ENCODE peak calls at places on chromosomes 7 and 10, in four cellular contexts. One of them, this sample, is unnamed.

GRCh38 chr10:126959431-126959830 is 54.2 kb downstream of the DOCK1 start:
- DNase-seq in AG10803: no peak
- DNase-seq in stimulated activated naive B cell treated with anti-CD40 and anti-IgM and Interleukin-4, amounts not matched to agents 10 μg/mL and 1 μg/mL and 100 μg/mL, for 72 hours: no peak
- DNase-seq in T-cell: no peak
- DNase-seq in this sample: no peak

GRCh38 chr7:140205600-140205999 is 28.8 kb upstream of the KDM7A start:
- DNase-seq in AG10803: no peak
- DNase-seq in stimulated activated naive B cell treated with anti-CD40 and anti-IgM and Interleukin-4, amounts not matched to agents 10 μg/mL and 1 μg/mL and 100 μg/mL, for 72 hours: no peak
- DNase-seq in T-cell: no peak
- DNase-seq in this sample: no peak

GRCh38 chr10:57593983-57594573 is 673.6 kb downstream of the IPMK start:
- DNase-seq in AG10803: no peak
- DNase-seq in stimulated activated naive B cell treated with anti-CD40 and anti-IgM and Interleukin-4, amounts not matched to agents 10 μg/mL and 1 μg/mL and 100 μg/mL, for 72 hours: no peak
- DNase-seq in T-cell: no peak
- DNase-seq in this sample: no peak

GRCh38 chr10:131141645-131142445 is 169.7 kb downstream of the TCERG1L start:
- DNase-seq in AG10803: no peak
- DNase-seq in stimulated activated naive B cell treated with anti-CD40 and anti-IgM and Interleukin-4, amounts not matched to agents 10 μg/mL and 1 μg/mL and 100 μg/mL, for 72 hours: no peak
- DNase-seq in T-cell: no peak
- DNase-seq in this sample: no peak

GRCh38 chr7:159121068-159121467 is 23.6 kb downstream of the VIPR2 start:
- DNase-seq in AG10803: no peak
- DNase-seq in stimulated activated naive B cell treated with anti-CD40 and anti-IgM and Interleukin-4, amounts not matched to agents 10 μg/mL and 1 μg/mL and 100 μg/mL, for 72 hours: no peak
- DNase-seq in T-cell: no peak
- DNase-seq in this sample: no peak

GRCh38 chr10:59606551-59606961 is 103.1 kb downstream of the SLC16A9 start:
- DNase-seq in AG10803: peak; percentile 48
- DNase-seq in stimulated activated naive B cell treated with anti-CD40 and anti-IgM and Interleukin-4, amounts not matched to agents 10 μg/mL and 1 μg/mL and 100 μg/mL, for 72 hours: no peak
- DNase-seq in T-cell: no peak
- DNase-seq in this sample: no peak

GRCh38 chr10:91944880-91945630 is 21.5 kb downstream of the BTAF1 start:
- DNase-seq in AG10803: peak; percentile 59
- DNase-seq in stimulated activated naive B cell treated with anti-CD40 and anti-IgM and Interleukin-4, amounts not matched to agents 10 μg/mL and 1 μg/mL and 100 μg/mL, for 72 hours: no peak
- DNase-seq in T-cell: no peak
- DNase-seq in this sample: no peak

GRCh38 chr7:49927581-49927980 is 154.1 kb downstream of the VWC2 start:
- DNase-seq in AG10803: no peak
- DNase-seq in stimulated activated naive B cell treated with anti-CD40 and anti-IgM and Interleukin-4, amounts not matched to agents 10 μg/mL and 1 μg/mL and 100 μg/mL, for 72 hours: no peak
- DNase-seq in T-cell: no peak
- DNase-seq in this sample: no peak

GRCh38 chr7:23220690-23221305 is 25.8 kb upstream of the GPNMB start:
- DNase-seq in AG10803: no peak
- DNase-seq in stimulated activated naive B cell treated with anti-CD40 and anti-IgM and Interleukin-4, amounts not matched to agents 10 μg/mL and 1 μg/mL and 100 μg/mL, for 72 hours: no peak
- DNase-seq in T-cell: no peak
- DNase-seq in this sample: no peak

GRCh38 chr7:23021581-23021980 is 7.7 kb upstream of the HYCC1 start:
- DNase-seq in AG10803: no peak
- DNase-seq in stimulated activated naive B cell treated with anti-CD40 and anti-IgM and Interleukin-4, amounts not matched to agents 10 μg/mL and 1 μg/mL and 100 μg/mL, for 72 hours: no peak
- DNase-seq in T-cell: no peak
- DNase-seq in this sample: no peak

GRCh38 chr10:70308121-70309060 is 24.6 kb upstream of the NPFFR1 start:
- DNase-seq in AG10803: no peak
- DNase-seq in stimulated activated naive B cell treated with anti-CD40 and anti-IgM and Interleukin-4, amounts not matched to agents 10 μg/mL and 1 μg/mL and 100 μg/mL, for 72 hours: no peak
- DNase-seq in T-cell: no peak
- DNase-seq in this sample: no peak

GRCh38 chr10:110873951-110874350 is 2.2 kb downstream of the PDCD4 start:
- DNase-seq in AG10803: no peak
- DNase-seq in stimulated activated naive B cell treated with anti-CD40 and anti-IgM and Interleukin-4, amounts not matched to agents 10 μg/mL and 1 μg/mL and 100 μg/mL, for 72 hours: no peak
- DNase-seq in T-cell: no peak
- DNase-seq in this sample: no peak

GRCh38 chr7:132225216-132226030 is 350.8 kb downstream of the PLXNA4 start:
- DNase-seq in AG10803: no peak
- DNase-seq in stimulated activated naive B cell treated with anti-CD40 and anti-IgM and Interleukin-4, amounts not matched to agents 10 μg/mL and 1 μg/mL and 100 μg/mL, for 72 hours: no peak
- DNase-seq in T-cell: no peak
- DNase-seq in this sample: no peak

GRCh38 chr10:70458329-70459060 is 17.0 kb upstream of the NODAL start:
- DNase-seq in AG10803: peak; percentile 66
- DNase-seq in stimulated activated naive B cell treated with anti-CD40 and anti-IgM and Interleukin-4, amounts not matched to agents 10 μg/mL and 1 μg/mL and 100 μg/mL, for 72 hours: peak; percentile 20
- DNase-seq in T-cell: no peak
- DNase-seq in this sample: peak; percentile 30

GRCh38 chr7:1666251-1666778 is 3.8 kb upstream of the ELFN1 start:
- DNase-seq in AG10803: no peak
- DNase-seq in stimulated activated naive B cell treated with anti-CD40 and anti-IgM and Interleukin-4, amounts not matched to agents 10 μg/mL and 1 μg/mL and 100 μg/mL, for 72 hours: no peak
- DNase-seq in T-cell: no peak
- DNase-seq in this sample: peak; percentile 41

GRCh38 chr7:100692578-100692961 is 1.5 kb downstream of the GIGYF1 start:
- DNase-seq in AG10803: no peak
- DNase-seq in stimulated activated naive B cell treated with anti-CD40 and anti-IgM and Interleukin-4, amounts not matched to agents 10 μg/mL and 1 μg/mL and 100 μg/mL, for 72 hours: no peak
- DNase-seq in T-cell: no peak
- DNase-seq in this sample: peak; percentile 2

GRCh38 chr10:22420787-22421517 is 75.7 kb downstream of the SPAG6 start:
- DNase-seq in AG10803: peak; percentile 42
- DNase-seq in stimulated activated naive B cell treated with anti-CD40 and anti-IgM and Interleukin-4, amounts not matched to agents 10 μg/mL and 1 μg/mL and 100 μg/mL, for 72 hours: no peak
- DNase-seq in T-cell: no peak
- DNase-seq in this sample: peak; percentile 35

GRCh38 chr7:32036557-32036956 is 33.6 kb downstream of the PDE1C start:
- DNase-seq in AG10803: peak; percentile 37
- DNase-seq in stimulated activated naive B cell treated with anti-CD40 and anti-IgM and Interleukin-4, amounts not matched to agents 10 μg/mL and 1 μg/mL and 100 μg/mL, for 72 hours: no peak
- DNase-seq in T-cell: no peak
- DNase-seq in this sample: no peak

GRCh38 chr7:104938741-104939390 is 75.1 kb upstream of the KMT2E start:
- DNase-seq in AG10803: no peak
- DNase-seq in stimulated activated naive B cell treated with anti-CD40 and anti-IgM and Interleukin-4, amounts not matched to agents 10 μg/mL and 1 μg/mL and 100 μg/mL, for 72 hours: no peak
- DNase-seq in T-cell: no peak
- DNase-seq in this sample: no peak

GRCh38 chr7:71298378-71298777 is 166.4 kb downstream of the GALNT17 start:
- DNase-seq in AG10803: no peak
- DNase-seq in stimulated activated naive B cell treated with anti-CD40 and anti-IgM and Interleukin-4, amounts not matched to agents 10 μg/mL and 1 μg/mL and 100 μg/mL, for 72 hours: no peak
- DNase-seq in T-cell: no peak
- DNase-seq in this sample: no peak

GRCh38 chr10:16995867-16996529 is 133.6 kb downstream of the CUBN start:
- DNase-seq in AG10803: peak; percentile 65
- DNase-seq in stimulated activated naive B cell treated with anti-CD40 and anti-IgM and Interleukin-4, amounts not matched to agents 10 μg/mL and 1 μg/mL and 100 μg/mL, for 72 hours: no peak
- DNase-seq in T-cell: no peak
- DNase-seq in this sample: no peak

GRCh38 chr10:132335189-132336063 is 3.4 kb downstream of the LRRC27 start:
- DNase-seq in AG10803: no peak
- DNase-seq in stimulated activated naive B cell treated with anti-CD40 and anti-IgM and Interleukin-4, amounts not matched to agents 10 μg/mL and 1 μg/mL and 100 μg/mL, for 72 hours: peak; percentile 53
- DNase-seq in T-cell: peak; percentile 20
- DNase-seq in this sample: peak; percentile 42

GRCh38 chr10:44961231-44961571 is 1.6 kb downstream of the RASSF4 start:
- DNase-seq in AG10803: no peak
- DNase-seq in stimulated activated naive B cell treated with anti-CD40 and anti-IgM and Interleukin-4, amounts not matched to agents 10 μg/mL and 1 μg/mL and 100 μg/mL, for 72 hours: no peak
- DNase-seq in T-cell: no peak
- DNase-seq in this sample: no peak

This sample was measured in germinal center.